ENCODE peak calls at places on chromosomes 12 and 14, in ten cellular contexts. Y, I, A, Q, M, P, S, E, L and B are unnamed samples.

GRCh38 chr14:59576332-59577294 is at the start of gene CCDC175:
- DNase-seq in Y (peak), I (peak), A (peak), Q (peak), M (peak), P (peak), S (no peak), E (peak), L (peak), B (peak)

GRCh38 chr14:53952533-53952932 is 4.1 kb downstream of the BMP4 start:
- DNase-seq in Y (no peak), I (no peak), A (no peak), Q (no peak), M (no peak), P (no peak), S (no peak), E (no peak), L (no peak), B (no peak)

GRCh38 chr12:23950775-23951391 is 1.4 kb upstream of the SOX5 start:
- DNase-seq in Y (no peak), I (no peak), A (no peak), Q (no peak), M (no peak), P (peak), S (no peak), E (no peak), L (no peak), B (no peak)

GRCh38 chr14:32654106-32654505 is 284.6 kb upstream of the NPAS3 start:
- DNase-seq in Y (no peak), I (no peak), A (no peak), Q (no peak), M (no peak), P (no peak), S (no peak), E (no peak), L (no peak), B (no peak)

GRCh38 chr14:35368139-35368460 is 36.4 kb downstream of the NFKBIA start:
- DNase-seq in Y (no peak), I (no peak), A (no peak), Q (no peak), M (no peak), P (no peak), S (no peak), E (no peak), L (no peak), B (no peak)

GRCh38 chr12:71718611-71719010 is 32.7 kb downstream of the TMEM19 start:
- DNase-seq in Y (no peak), I (no peak), A (no peak), Q (no peak), M (no peak), P (no peak), S (no peak), E (no peak), L (no peak), B (no peak)

GRCh38 chr14:101518611-101519048 is 42.7 kb upstream of the DIO3 start:
- DNase-seq in Y (no peak), I (peak), A (peak), Q (no peak), M (no peak), P (no peak), S (no peak), E (no peak), L (no peak), B (peak)

GRCh38 chr12:105257321-105257728 is 21.4 kb upstream of the APPL2 start:
- DNase-seq in Y (no peak), I (no peak), A (no peak), Q (no peak), M (no peak), P (no peak), S (no peak), E (no peak), L (peak), B (no peak)

GRCh38 chr12:40727774-40728483 is 35.7 kb downstream of the CNTN1 start:
- DNase-seq in Y (no peak), I (peak), A (no peak), Q (no peak), M (no peak), P (no peak), S (no peak), E (no peak), L (no peak), B (no peak)

GRCh38 chr12:54017027-54017788 is 8.4 kb downstream of the HOXC8 start:
- DNase-seq in Y (no peak), I (no peak), A (no peak), Q (no peak), M (no peak), P (peak), S (no peak), E (peak), L (peak), B (no peak)

GRCh38 chr12:91889059-91889458 is 256.6 kb downstream of the BTG1 start:
- DNase-seq in Y (no peak), I (no peak), A (no peak), Q (no peak), M (no peak), P (no peak), S (no peak), E (no peak), L (no peak), B (no peak)

GRCh38 chr14:102590667-102591099 is 1.8 kb upstream of the RCOR1 start:
- DNase-seq in Y (no peak), I (peak), A (no peak), Q (peak), M (peak), P (no peak), S (no peak), E (no peak), L (no peak), B (no peak)

GRCh38 chr14:97446087-97446486 is 648.9 kb downstream of the VRK1 start:
- DNase-seq in Y (no peak), I (no peak), A (no peak), Q (no peak), M (no peak), P (no peak), S (no peak), E (no peak), L (no peak), B (no peak)

GRCh38 chr14:76413962-76414665 is 38.2 kb downstream of the ESRRB start:
- DNase-seq in Y (no peak), I (no peak), A (no peak), Q (no peak), M (no peak), P (no peak), S (no peak), E (no peak), L (no peak), B (no peak)